ENCODE peak calls at places on chromosomes 1 and 21, in seven cellular contexts. K, N, U, D, A, Y and J are unnamed samples.

GRCh38 chr1:95554408-95554807 is 320.4 kb downstream of the RWDD3 start:
- DNase-seq in A (no peak), N (no peak), K (no peak), Y (no peak), D (no peak), U (no peak), J (no peak)

GRCh38 chr1:41535236-41535720 is 50.8 kb upstream of the EDN2 start:
- DNase-seq in A (no peak), D (peak), Y (no peak), U (no peak), K (no peak), N (no peak), J (no peak)

GRCh38 chr1:2239384-2239985 is 11.4 kb downstream of the SKI start:
- DNase-seq in Y (no peak), D (no peak), U (no peak), A (no peak), K (peak), N (no peak), J (no peak)

GRCh38 chr1:24203404-24203803 is 16.3 kb upstream of the IFNLR1 start:
- DNase-seq in N (no peak), Y (no peak), K (no peak), D (no peak), U (peak), A (no peak), J (no peak)

GRCh38 chr1:110493059-110493458 is 25.9 kb downstream of the KCNA10 start:
- DNase-seq in A (no peak), U (no peak), Y (no peak), N (no peak), K (no peak), D (no peak), J (no peak)

GRCh38 chr21:25639922-25640670 is 1.0 kb downstream of the JAM2 start:
- DNase-seq in D (peak), N (no peak), Y (peak), A (no peak), K (peak), U (no peak), J (no peak)

GRCh38 chr1:209645574-209646452 is 6.4 kb downstream of the LAMB3 start:
- DNase-seq in U (no peak), Y (no peak), N (no peak), D (peak), K (no peak), A (no peak), J (no peak)

GRCh38 chr1:150552692-150553278 is 3.6 kb downstream of the ADAMTSL4 start:
- DNase-seq in Y (no peak), N (no peak), A (no peak), U (peak), K (no peak), D (peak), J (no peak)

GRCh38 chr1:107706181-107706580 is 258.8 kb downstream of the VAV3 start:
- DNase-seq in Y (no peak), A (no peak), D (no peak), U (no peak), N (no peak), K (no peak), J (no peak)

GRCh38 chr1:220241072-220241663 is 31.1 kb downstream of the RAB3GAP2 start:
- DNase-seq in N (no peak), Y (no peak), A (no peak), D (no peak), U (no peak), K (no peak), J (no peak)

DNA sequence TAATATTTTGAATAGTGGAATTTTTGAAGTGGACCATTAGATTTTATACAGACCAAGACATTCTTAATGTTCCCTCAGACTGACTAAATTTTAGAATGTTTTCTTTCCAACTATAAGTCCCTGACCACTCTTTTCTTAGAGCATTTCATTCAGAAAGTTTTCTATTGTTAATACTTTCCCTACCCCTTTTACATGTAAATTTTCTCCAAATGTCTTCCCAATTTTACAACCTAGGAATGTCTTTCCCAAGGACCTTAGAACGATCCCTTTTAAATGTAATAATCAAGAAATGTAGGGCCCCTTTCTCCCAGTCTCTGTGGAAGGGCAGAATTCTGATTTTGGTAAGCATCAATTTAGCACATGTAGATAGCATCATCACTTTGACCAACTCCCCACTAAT is 730.0 kb upstream of the B3GALT2 start:
- DNase-seq in Y (no peak), U (no peak), A (no peak), K (no peak), N (no peak), D (no peak), J (no peak)
- H3K4me3 ChIP-seq in Y (no peak), U (no peak), A (no peak), K (no peak), N (no peak), D (no peak), J (no peak)

GRCh38 chr1:23079025-23079424 is 59.8 kb downstream of the KDM1A start:
- DNase-seq in Y (no peak), U (no peak), D (no peak), K (no peak), N (no peak), A (no peak), J (no peak)
- TF ChIP-seq POLR2A in Y (no peak), U (no peak), D (no peak), K (no peak), N (no peak), A (no peak), J (no peak)

GRCh38 chr1:84690397-84691138 is at the start of gene SSX2IP:
- DNase-seq in D (peak), U (peak), Y (peak), N (peak), K (peak), A (peak), J (peak)

GRCh38 chr1:84687703-84688460 is 2.4 kb downstream of the SSX2IP start:
- DNase-seq in Y (no peak), K (no peak), N (peak), U (no peak), A (no peak), D (no peak), J (no peak)

GRCh38 chr1:84689514-84690396 is 506 bp downstream of the SSX2IP start:
- DNase-seq in D (no peak), U (peak), N (peak), A (no peak), Y (peak), K (peak), J (peak)

GRCh38 chr1:84686203-84686602 is 4.1 kb downstream of the SSX2IP start:
- DNase-seq in A (no peak), K (no peak), Y (no peak), U (no peak), D (no peak), N (no peak), J (no peak)

GRCh38 chr1:84688461-84689061 is 1.7 kb downstream of the SSX2IP start:
- DNase-seq in K (no peak), A (no peak), N (no peak), U (no peak), D (no peak), Y (no peak), J (no peak)
- H3K4me3 ChIP-seq in K (peak), A (no peak), N (no peak), U (no peak), D (no peak), Y (no peak), J (no peak)

GRCh38 chr21:46455575-46456385 is 2.9 kb upstream of the DIP2A start:
- DNase-seq in N (peak), Y (no peak), U (peak), K (no peak), A (no peak), D (no peak), J (no peak)
- TF ChIP-seq POLR2A in N (no peak), Y (no peak), U (no peak), K (no peak), A (no peak), D (no peak), J (no peak)

DNA sequence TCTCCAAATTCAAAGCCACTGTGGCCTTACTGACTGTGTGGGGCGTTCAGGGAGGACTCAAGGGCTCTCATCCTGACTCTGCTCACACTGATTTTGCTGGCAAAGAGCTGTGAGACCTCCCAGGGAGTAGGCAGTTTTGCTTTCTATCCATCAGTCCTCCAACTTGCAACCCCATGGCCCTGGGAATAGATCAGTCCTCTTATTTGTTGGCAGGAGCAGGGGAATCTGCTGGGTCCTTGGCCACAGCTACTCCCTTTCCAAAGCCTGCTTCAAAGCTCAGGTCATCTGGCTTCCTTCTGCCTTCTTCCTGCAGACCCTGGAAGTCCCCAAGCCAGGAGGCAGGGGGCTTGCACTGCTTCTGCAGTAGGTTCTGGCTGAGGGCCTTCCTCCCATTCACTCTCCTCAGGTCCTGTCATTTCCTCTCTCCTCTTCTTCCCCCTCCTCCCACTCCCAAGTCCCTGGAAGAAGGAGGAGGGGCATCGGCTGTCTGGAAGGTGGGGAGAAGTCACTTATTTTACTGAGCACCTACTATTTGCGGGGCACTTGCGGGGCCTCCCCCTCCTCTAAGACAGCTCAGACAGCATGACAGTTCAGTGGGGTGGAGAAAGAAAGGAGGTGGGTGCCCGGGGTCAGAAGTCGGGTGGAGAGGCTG is 835 bp upstream of the NAV1 start:
- DNase-seq in K (no peak), U (no peak), Y (no peak), D (no peak), A (no peak), N (no peak), J (no peak)
- H3K4me3 ChIP-seq in K (peak), U (peak), Y (peak), D (peak), A (no peak), N (peak), J (no peak)

GRCh38 chr1:223876643-223877042 is 30.9 kb upstream of the TP53BP2 start:
- DNase-seq in A (no peak), D (no peak), Y (no peak), K (no peak), N (no peak), U (no peak), J (no peak)

GRCh38 chr1:223873044-223873443 is 27.3 kb upstream of the TP53BP2 start:
- DNase-seq in Y (no peak), N (peak), U (no peak), A (no peak), K (no peak), D (no peak), J (no peak)

GRCh38 chr1:223872308-223872878 is 26.6 kb upstream of the TP53BP2 start:
- DNase-seq in D (no peak), K (no peak), U (no peak), N (no peak), A (no peak), Y (no peak), J (no peak)

GRCh38 chr1:223870617-223871574 is 25.1 kb upstream of the TP53BP2 start:
- DNase-seq in U (no peak), N (no peak), Y (peak), D (no peak), K (no peak), A (no peak), J (no peak)
- TF ChIP-seq POLR2A in U (no peak), N (no peak), Y (no peak), D (no peak), K (no peak), A (no peak), J (no peak)

DNA sequence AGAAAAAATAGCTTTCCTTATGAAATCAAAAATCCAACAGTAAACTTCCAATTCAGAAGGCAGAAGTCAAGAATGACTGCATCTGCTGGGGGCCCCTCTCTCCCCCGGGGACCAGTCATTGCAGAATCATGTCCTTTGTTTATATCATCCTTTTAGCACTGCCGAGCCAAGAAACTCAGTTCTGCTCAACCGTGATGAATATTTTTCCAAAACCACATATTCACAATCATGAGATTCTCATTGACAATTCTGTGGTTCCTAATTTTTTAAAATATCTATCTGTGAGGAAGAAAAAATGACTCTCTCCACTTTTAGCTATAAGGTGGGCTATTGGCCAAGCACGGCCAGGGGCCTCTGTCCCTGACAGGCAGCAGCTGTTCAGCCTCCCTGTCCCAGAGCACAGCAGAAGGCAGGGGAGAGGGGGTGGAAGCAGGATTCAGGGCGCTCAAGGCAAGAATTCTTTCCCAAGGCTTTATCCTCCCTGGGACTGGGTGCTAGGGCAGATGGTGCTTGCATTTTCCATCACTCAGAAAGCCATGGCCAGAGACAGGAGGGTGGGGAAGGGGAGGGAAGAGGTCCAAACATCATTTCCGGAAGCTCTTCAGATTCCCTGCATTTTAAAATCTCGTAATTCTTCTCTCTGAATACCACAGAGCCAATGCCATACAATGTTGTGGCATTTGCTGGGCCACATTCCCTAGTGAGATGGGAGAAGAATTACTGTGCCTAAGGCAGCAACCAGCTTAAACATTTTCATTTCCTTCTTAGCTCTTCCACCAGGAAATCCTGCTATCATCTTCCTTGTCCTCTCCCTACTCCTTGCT is 60.5 kb downstream of the KCNJ6 start:
- DNase-seq in N (peak), Y (no peak), A (no peak), K (no peak), D (no peak), U (no peak), J (no peak)
- H3K4me3 ChIP-seq in N (peak), Y (no peak), A (no peak), K (no peak), D (no peak), U (no peak), J (no peak)

GRCh38 chr1:38476784-38477175 is 382.8 kb downstream of the RRAGC start:
- DNase-seq in D (no peak), U (no peak), A (no peak), Y (no peak), N (no peak), K (no peak), J (no peak)
- TF ChIP-seq POLR2A in D (no peak), U (no peak), A (no peak), Y (no peak), N (no peak), K (no peak), J (no peak)